ENCODE peak calls at places on chromosomes 2 and 18, in eight cellular contexts. D, Y, H, L, B, O, N and U are unnamed samples.

GRCh38 chr18:48834421-48835011 is 116.2 kb downstream of the SMAD7 start:
- DNase-seq in D (peak; percentile 96), Y (peak; percentile 32), H (peak; percentile 32), L (no peak), B (peak; percentile 76), O (peak; percentile 60), N (peak; percentile 69), U (peak; percentile 52)

GRCh38 chr2:129481306-129482219 is 497.9 kb upstream of the RAB6C start:
- DNase-seq in D (no peak), Y (no peak), H (no peak), L (no peak), B (no peak), O (no peak), N (no peak), U (no peak)

GRCh38 chr2:150041721-150042450 is 445.6 kb downstream of the RND3 start:
- DNase-seq in D (peak; percentile 51), Y (no peak), H (no peak), L (no peak), B (no peak), O (no peak), N (no peak), U (no peak)

GRCh38 chr18:46418657-46419260 is 238.3 kb downstream of the LOXHD1 start:
- DNase-seq in D (no peak), Y (no peak), H (no peak), L (no peak), B (peak; percentile 25), O (no peak), N (no peak), U (no peak)

GRCh38 chr18:58135806-58136331 is 91.8 kb downstream of the NEDD4L start:
- DNase-seq in D (peak; percentile 67), Y (no peak), H (peak; percentile 35), L (peak; percentile 84), B (no peak), O (peak; percentile 76), N (peak; percentile 8), U (peak; percentile 52)

GRCh38 chr2:1701556-1702185 is 42.6 kb downstream of the PXDN start:
- DNase-seq in D (no peak), Y (no peak), H (no peak), L (peak; percentile 80), B (no peak), O (no peak), N (no peak), U (no peak)

GRCh38 chr18:50297621-50298442 is 10.3 kb upstream of the CXXC1 start:
- DNase-seq in D (peak; percentile 40), Y (peak; percentile 65), H (peak; percentile 68), L (peak; percentile 90), B (no peak), O (peak; percentile 91), N (peak; percentile 31), U (peak; percentile 75)

GRCh38 chr2:127389778-127390435 is 2.1 kb upstream of the MAP3K2 start:
- DNase-seq in D (no peak), Y (peak; percentile 71), H (no peak), L (no peak), B (no peak), O (peak; percentile 79), N (no peak), U (peak; percentile 87)

GRCh38 chr2:190786404-190787166 is 94.0 kb upstream of the GLS start:
- DNase-seq in D (no peak), Y (no peak), H (no peak), L (no peak), B (no peak), O (no peak), N (no peak), U (no peak)

GRCh38 chr2:47086054-47086471 is 69.0 kb downstream of the STPG4 start:
- DNase-seq in D (no peak), Y (no peak), H (no peak), L (no peak), B (no peak), O (no peak), N (no peak), U (no peak)

GRCh38 chr2:196390243-196391148 is 219.1 kb upstream of the STK17B start:
- DNase-seq in D (no peak), Y (no peak), H (no peak), L (no peak), B (no peak), O (no peak), N (no peak), U (no peak)

GRCh38 chr18:78396756-78397155 is 582.9 kb upstream of the SALL3 start:
- DNase-seq in D (no peak), Y (no peak), H (no peak), L (no peak), B (no peak), O (no peak), N (no peak), U (no peak)

GRCh38 chr2:112627060-112628040 is 18.4 kb upstream of the SLC20A1 start:
- DNase-seq in D (peak; percentile 96), Y (no peak), H (no peak), L (no peak), B (no peak), O (no peak), N (no peak), U (no peak)